ENCODE peak calls at places on chromosomes 4 and X, in nine cellular contexts. L is right lobe of liver; K is CD8-positive, alpha-beta memory T cell; Q is upper lobe of right lung; N is lung; A is astrocyte; E is heart left ventricle; O is right cardiac atrium; J is tibial artery. Z is an unnamed sample.

GRCh38 chr4:80035336-80035735 is 37.7 kb downstream of the ANTXR2 start:
- DNase-seq in L (no peak), K (peak), Q (no peak), N (no peak), A (no peak), E (no peak), O (no peak), J (no peak), Z (no peak)

GRCh38 chrX:120336899-120337298 is 25.0 kb upstream of the ATP1B4 start:
- DNase-seq in L (no peak), K (no peak), Q (no peak), N (no peak), A (no peak), E (no peak), O (no peak), J (no peak), Z (no peak)

GRCh38 chrX:40058719-40059118 is 39.0 kb downstream of the BCOR start:
- DNase-seq in L (peak), K (no peak), Q (peak), N (no peak), A (no peak), E (no peak), O (no peak), J (no peak), Z (no peak)

GRCh38 chr4:55001538-55001937 is 123.9 kb downstream of the KDR start:
- DNase-seq in L (no peak), K (no peak), Q (no peak), N (no peak), A (peak), E (no peak), O (no peak), J (no peak), Z (no peak)

GRCh38 chrX:133461226-133461625 is 45.9 kb upstream of the GPC4 start:
- DNase-seq in L (no peak), K (no peak), Q (no peak), N (no peak), A (peak), E (no peak), O (no peak), J (no peak), Z (no peak)

GRCh38 chr4:22515145-22515887 is 550 bp downstream of the ADGRA3 start:
- DNase-seq in L (peak), K (no peak), Q (peak), N (peak), A (peak), E (peak), O (peak), J (peak), Z (peak)

GRCh38 chr4:189823611-189824010 is 117.1 kb upstream of the FRG1 start:
- DNase-seq in L (no peak), K (no peak), Q (no peak), N (no peak), A (no peak), E (peak), O (no peak), J (no peak), Z (peak)

GRCh38 chrX:75746891-75747639 is 38.0 kb downstream of the MAGEE2 start:
- DNase-seq in L (no peak), K (peak), Q (peak), N (peak), A (no peak), E (peak), O (peak), J (no peak), Z (no peak)

GRCh38 chr4:47071863-47072441 is 40.6 kb downstream of the GABRB1 start:
- DNase-seq in L (no peak), K (no peak), Q (no peak), N (no peak), A (peak), E (no peak), O (no peak), J (no peak), Z (no peak)

GRCh38 chr4:54093609-54094240 is 6.2 kb upstream of the GSX2 start:
- DNase-seq in L (no peak), K (no peak), Q (no peak), N (no peak), A (no peak), E (no peak), O (no peak), J (no peak), Z (no peak)

GRCh38 chr4:185774076-185774731 is 37.8 kb downstream of the SORBS2 start:
- DNase-seq in L (peak), K (no peak), Q (no peak), N (no peak), A (no peak), E (no peak), O (no peak), J (no peak), Z (no peak)

GRCh38 chr4:178937130-178937529 is 1494.9 kb upstream of the AGA start:
- DNase-seq in L (no peak), K (no peak), Q (no peak), N (no peak), A (peak), E (no peak), O (no peak), J (no peak), Z (no peak)
- H3K27ac ChIP-seq in L (no peak), K (no peak), Q (no peak), N (no peak), A (no peak), E (no peak), O (no peak), J (no peak), Z (no peak)

DNA sequence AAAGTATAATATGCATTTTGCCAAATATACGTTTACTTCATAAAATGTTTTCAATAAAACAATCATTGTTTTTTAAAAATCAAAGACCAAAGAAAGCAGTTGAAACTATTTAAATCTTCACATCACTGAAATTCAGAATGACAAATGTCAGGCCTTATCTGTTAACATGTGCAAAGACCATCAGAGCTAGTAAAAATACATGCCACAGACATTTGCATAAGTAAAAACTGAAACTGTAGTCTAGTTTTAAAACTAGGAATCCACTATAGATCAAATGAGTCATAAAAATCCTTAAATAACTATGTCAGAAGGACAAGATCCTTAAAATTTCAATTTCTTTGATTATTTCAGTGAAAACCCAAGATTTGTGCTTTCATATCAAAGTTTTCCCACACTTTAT is 24.8 kb downstream of the KLHL15 start:
- DNase-seq in L (no peak), K (no peak), Q (no peak), N (no peak), A (no peak), E (no peak), O (no peak), J (no peak), Z (no peak)
- H3K27ac ChIP-seq in L (no peak), K (no peak), Q (no peak), N (no peak), A (no peak), E (no peak), O (no peak), J (no peak), Z (no peak)

DNA sequence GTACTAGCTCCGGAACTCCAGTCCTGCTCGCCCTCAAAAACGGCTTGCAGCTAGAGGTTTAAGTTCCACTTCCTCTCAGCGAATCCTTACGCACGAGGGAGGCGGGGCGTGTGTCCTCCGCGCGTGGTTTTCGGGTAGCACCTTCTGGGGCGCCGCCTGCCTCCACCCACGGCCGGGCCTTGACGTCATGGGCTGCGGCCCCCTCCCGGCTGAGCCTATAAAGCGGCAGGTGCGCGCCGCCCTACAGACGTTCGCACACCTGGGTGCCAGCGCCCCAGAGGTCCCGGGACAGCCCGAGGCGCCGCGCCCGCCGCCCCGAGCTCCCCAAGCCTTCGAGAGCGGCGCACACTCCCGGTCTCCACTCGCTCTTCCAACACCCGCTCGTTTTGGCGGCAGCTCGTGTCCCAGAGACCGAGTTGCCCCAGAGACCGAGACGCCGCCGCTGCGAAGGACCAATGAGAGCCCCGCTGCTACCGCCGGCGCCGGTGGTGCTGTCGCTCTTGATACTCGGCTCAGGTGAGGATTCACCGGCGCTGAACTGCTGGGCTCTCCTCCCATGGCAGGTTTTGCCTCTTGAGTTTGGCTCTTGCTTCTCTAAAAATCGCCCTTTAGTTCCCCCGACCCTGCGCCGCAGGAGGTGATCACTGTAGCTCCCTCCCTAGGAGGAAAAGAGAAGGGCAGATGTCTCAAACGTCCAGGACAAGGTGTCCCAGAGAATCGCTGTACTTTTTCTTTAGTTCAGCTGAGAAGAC is at the start of gene AREG:
- DNase-seq in L (peak), K (peak), Q (peak), N (peak), A (peak), E (peak), O (peak), J (peak), Z (peak)
- H3K27ac ChIP-seq in L (no peak), K (peak), Q (peak), N (peak), A (peak), E (peak), O (peak), J (peak), Z (no peak)

DNA sequence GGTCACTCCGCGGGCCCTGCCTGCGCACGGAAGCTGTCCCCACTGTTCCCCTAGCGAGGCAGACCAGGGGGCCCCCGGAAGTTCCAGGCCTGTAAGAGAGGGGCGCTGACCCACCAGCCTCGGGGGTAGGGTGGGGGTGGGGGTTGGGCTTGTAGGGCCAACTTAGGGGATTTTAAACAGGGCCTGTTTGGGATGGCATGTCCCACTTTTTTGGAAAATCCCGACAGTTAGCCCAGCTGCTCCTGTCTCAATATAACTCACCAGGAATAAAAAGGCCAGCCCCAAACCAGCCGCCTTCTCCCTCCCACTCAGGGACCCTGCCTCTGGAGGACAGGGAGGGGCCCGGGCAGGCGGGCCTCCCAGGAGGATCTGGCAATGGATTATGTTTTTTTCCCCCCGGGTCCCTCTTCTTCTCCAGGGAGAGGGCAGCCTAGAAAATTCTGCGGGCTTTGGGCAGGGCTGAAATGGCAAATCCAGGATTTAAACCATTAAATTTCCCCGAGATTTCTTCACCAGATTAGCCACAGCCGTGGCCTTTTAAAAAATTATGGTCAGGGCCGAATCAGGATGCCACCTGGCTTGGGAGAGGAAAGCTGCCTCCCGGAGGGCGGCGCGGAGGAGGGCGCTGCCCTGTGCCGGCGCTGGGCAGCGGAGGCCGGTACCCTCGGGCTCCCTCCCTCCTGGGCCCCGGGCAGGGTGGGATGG is 959 bp downstream of the PPP2R2C start:
- DNase-seq in L (no peak), K (no peak), Q (no peak), N (no peak), A (no peak), E (no peak), O (no peak), J (no peak), Z (no peak)
- H3K27ac ChIP-seq in L (no peak), K (no peak), Q (no peak), N (no peak), A (no peak), E (no peak), O (no peak), J (no peak), Z (peak)

DNA sequence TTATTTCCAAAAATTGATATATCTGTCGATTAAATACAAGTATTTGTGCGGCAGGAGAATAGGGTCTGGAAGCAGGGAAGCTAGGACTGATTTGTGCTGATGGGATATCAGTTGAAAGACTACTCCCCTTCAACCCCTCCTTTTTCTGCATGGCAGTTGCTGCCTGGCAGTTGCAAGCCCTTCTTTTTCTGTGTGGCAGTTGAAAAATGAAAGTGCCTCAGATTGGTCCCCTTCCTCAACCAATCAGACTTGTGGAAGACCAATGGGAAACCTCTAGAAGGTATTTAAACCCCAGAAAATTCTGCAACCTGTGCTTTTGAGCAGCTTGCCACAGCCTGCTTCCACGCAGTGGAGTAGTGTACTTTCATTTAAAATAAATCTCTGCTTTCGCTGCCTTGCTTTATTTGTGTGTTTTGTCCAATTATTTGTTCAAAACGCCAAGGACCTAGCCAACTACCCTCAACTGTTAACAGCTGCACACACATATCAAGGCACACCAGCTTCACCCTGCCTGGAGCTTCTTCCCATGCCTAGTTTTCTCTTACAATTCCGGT is 1.5 kb upstream of the TMA16 start:
- DNase-seq in L (no peak), K (no peak), Q (no peak), N (no peak), A (no peak), E (no peak), O (no peak), J (no peak), Z (no peak)
- H3K27ac ChIP-seq in L (no peak), K (no peak), Q (no peak), N (no peak), A (no peak), E (no peak), O (no peak), J (no peak), Z (peak)

GRCh38 chrX:19548934-19549333 is 33.6 kb upstream of the MAP3K15 start:
- DNase-seq in L (no peak), K (no peak), Q (no peak), N (no peak), A (no peak), E (no peak), O (no peak), J (no peak), Z (no peak)

GRCh38 chrX:19545651-19546050 is 30.3 kb upstream of the MAP3K15 start:
- DNase-seq in L (no peak), K (no peak), Q (no peak), N (no peak), A (no peak), E (no peak), O (no peak), J (no peak), Z (no peak)

GRCh38 chrX:19549838-19550237 is 34.5 kb upstream of the MAP3K15 start:
- DNase-seq in L (no peak), K (no peak), Q (no peak), N (no peak), A (no peak), E (no peak), O (no peak), J (no peak), Z (no peak)

GRCh38 chrX:19544693-19545305 is 29.5 kb upstream of the MAP3K15 start:
- DNase-seq in L (no peak), K (peak), Q (no peak), N (peak), A (peak), E (peak), O (no peak), J (peak), Z (no peak)

GRCh38 chrX:19548279-19548678 is 33.0 kb upstream of the MAP3K15 start:
- DNase-seq in L (no peak), K (no peak), Q (no peak), N (no peak), A (no peak), E (no peak), O (no peak), J (no peak), Z (no peak)
- H3K27ac ChIP-seq in L (no peak), K (no peak), Q (no peak), N (no peak), A (no peak), E (no peak), O (no peak), J (no peak), Z (no peak)

DNA sequence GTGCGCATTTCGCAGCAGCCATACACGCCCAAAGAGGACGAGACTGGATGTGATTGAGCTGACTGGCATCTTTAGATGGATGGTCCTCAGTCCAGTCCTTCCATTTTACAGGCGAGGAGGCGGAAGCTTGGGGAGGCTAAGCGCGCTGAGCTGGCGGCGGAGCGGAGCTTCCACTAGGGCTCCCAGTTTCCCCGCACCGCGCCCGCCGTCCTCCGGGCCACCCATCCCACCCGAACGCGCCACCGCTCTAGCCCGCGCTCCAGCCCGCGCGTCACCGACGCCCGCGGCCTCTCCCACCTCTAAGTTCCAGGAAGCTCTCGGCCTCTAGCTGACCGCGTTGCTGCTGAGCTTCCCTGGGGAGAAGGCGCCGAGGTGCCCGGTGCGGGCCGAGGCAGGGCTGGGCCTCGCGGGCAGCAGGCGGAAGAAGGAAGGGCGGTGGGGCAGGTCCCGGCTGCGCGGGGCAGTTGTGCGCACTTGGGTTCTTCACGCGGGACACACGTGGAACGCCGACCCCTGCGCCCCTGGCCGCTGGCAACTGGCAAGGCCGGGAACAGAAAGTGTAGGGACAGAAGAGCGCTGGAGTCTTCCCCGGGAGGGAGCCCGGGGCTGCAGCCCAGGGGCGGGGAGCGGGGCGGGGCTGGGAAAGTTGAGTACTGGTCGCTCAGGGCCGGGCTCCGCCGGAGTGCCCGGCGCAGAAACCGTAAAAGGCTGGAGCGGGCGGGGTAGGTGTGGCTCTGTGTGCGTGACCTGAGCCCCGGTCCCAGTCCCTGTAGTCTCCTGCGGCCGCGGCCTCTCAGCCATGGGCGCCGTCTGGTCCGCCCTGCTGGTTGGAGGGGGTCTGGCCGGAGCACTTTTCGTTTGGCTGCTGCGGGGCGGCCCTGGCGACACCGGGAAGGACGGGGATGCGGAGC is at the start of gene STBD1:
- DNase-seq in L (peak), K (peak), Q (peak), N (peak), A (peak), E (peak), O (peak), J (peak), Z (peak)
- H3K27ac ChIP-seq in L (peak), K (peak), Q (peak), N (peak), A (peak), E (peak), O (peak), J (peak), Z (peak)

GRCh38 chr4:118738090-118738489 is 52.9 kb downstream of the METTL14 start:
- DNase-seq in L (no peak), K (no peak), Q (no peak), N (no peak), A (no peak), E (no peak), O (no peak), J (no peak), Z (no peak)
- H3K27ac ChIP-seq in L (no peak), K (no peak), Q (no peak), N (no peak), A (no peak), E (no peak), O (no peak), J (no peak), Z (no peak)

GRCh38 chrX:22383988-22384387 is 111.3 kb downstream of the CBLL2 start:
- DNase-seq in L (no peak), K (no peak), Q (no peak), N (no peak), A (no peak), E (no peak), O (no peak), J (no peak), Z (no peak)

GRCh38 chrX:22392176-22392814 is 119.6 kb downstream of the CBLL2 start:
- DNase-seq in L (no peak), K (no peak), Q (no peak), N (no peak), A (peak), E (no peak), O (no peak), J (no peak), Z (no peak)

GRCh38 chrX:22395372-22395771 is 122.7 kb downstream of the CBLL2 start:
- DNase-seq in L (no peak), K (no peak), Q (no peak), N (no peak), A (peak), E (no peak), O (no peak), J (no peak), Z (no peak)

DNA sequence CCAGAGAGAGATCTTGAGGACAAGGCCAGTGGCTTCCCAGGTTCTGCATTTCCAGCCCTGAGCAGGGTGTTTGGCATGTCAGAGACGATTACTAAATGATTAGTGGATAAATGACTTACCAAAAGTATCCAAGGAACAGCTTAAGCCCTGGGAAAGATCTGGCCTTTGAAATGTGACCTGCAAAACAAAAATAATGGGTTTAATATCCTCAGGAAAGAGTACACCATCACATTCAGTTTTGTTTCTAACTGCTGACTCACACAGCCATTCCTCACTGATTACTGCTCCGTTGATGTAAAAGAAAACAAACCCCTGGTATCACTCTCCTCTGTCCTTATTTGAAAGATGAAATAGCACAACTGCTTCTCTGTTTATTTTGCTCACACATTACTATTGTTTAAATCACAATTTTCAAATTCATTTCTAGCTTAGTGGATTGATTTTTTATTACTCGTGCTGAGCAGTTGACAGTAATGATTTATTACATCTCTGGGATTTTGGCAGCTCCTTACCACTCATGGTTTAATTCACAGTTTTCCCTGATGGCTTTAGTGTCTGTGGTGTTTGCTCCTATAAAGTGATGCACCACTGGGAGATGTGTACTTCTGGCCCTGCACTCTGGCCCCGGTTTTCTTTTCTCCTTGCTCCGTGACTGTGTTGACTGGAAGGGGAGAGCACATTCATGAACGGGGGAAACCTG is 117.0 kb downstream of the CBLL2 start:
- DNase-seq in L (no peak), K (no peak), Q (no peak), N (no peak), A (peak), E (no peak), O (no peak), J (no peak), Z (no peak)
- H3K27ac ChIP-seq in L (no peak), K (no peak), Q (no peak), N (no peak), A (peak), E (no peak), O (no peak), J (no peak), Z (no peak)

Z was measured in caudate nucleus.